ENCODE peak calls at places on chromosomes 16 and 17, in five cellular contexts. One of them, this sample, is unnamed.

GRCh38 chr16:11224096-11224893 is 31.7 kb downstream of the SOCS1 start:
- DNase-seq in HCT116: no peak
- DNase-seq in GM12878: peak
- DNase-seq in SK-N-SH: no peak
- DNase-seq in HepG2: peak
- DNase-seq in this sample: peak

GRCh38 chr17:74642556-74642955 is 19.0 kb upstream of the CD300E start:
- DNase-seq in HCT116: no peak
- DNase-seq in GM12878: no peak
- DNase-seq in SK-N-SH: no peak
- DNase-seq in HepG2: no peak
- DNase-seq in this sample: no peak

GRCh38 chr17:7441202-7441705 is 1.9 kb downstream of the FGF11 start:
- DNase-seq in HCT116: no peak
- DNase-seq in GM12878: no peak
- DNase-seq in SK-N-SH: no peak
- DNase-seq in HepG2: no peak
- DNase-seq in this sample: no peak

GRCh38 chr16:54055864-54056263 is 230.7 kb downstream of the IRX3 start:
- DNase-seq in HCT116: peak
- DNase-seq in GM12878: no peak
- DNase-seq in SK-N-SH: no peak
- DNase-seq in HepG2: peak
- DNase-seq in this sample: no peak

GRCh38 chr17:28501421-28502284 is 4.5 kb upstream of the FOXN1 start:
- DNase-seq in HCT116: no peak
- DNase-seq in GM12878: no peak
- DNase-seq in SK-N-SH: no peak
- DNase-seq in HepG2: no peak
- DNase-seq in this sample: no peak

GRCh38 chr17:75623386-75623785 is 9.8 kb upstream of the SMIM5 start:
- DNase-seq in HCT116: no peak
- DNase-seq in GM12878: no peak
- DNase-seq in SK-N-SH: no peak
- DNase-seq in HepG2: no peak
- DNase-seq in this sample: no peak

GRCh38 chr17:49508061-49508865 is 13.2 kb downstream of the NGFR start:
- DNase-seq in HCT116: peak
- DNase-seq in GM12878: no peak
- DNase-seq in SK-N-SH: peak
- DNase-seq in HepG2: peak
- DNase-seq in this sample: no peak

GRCh38 chr17:2093349-2093748 is 38.4 kb downstream of the HIC1 start:
- DNase-seq in HCT116: no peak
- DNase-seq in GM12878: no peak
- DNase-seq in SK-N-SH: peak
- DNase-seq in HepG2: no peak
- DNase-seq in this sample: no peak

GRCh38 chr16:35599429-35600165 is 2140.2 kb downstream of the TP53TG3F start:
- DNase-seq in HCT116: no peak
- DNase-seq in GM12878: no peak
- DNase-seq in SK-N-SH: no peak
- DNase-seq in HepG2: no peak
- DNase-seq in this sample: no peak

GRCh38 chr17:10628756-10629155 is 28.4 kb downstream of the MYH3 start:
- DNase-seq in HCT116: no peak
- DNase-seq in GM12878: no peak
- DNase-seq in SK-N-SH: peak
- DNase-seq in HepG2: no peak
- DNase-seq in this sample: peak

GRCh38 chr16:20613471-20613887 is 37.3 kb upstream of the ACSM2B start:
- DNase-seq in HCT116: no peak
- DNase-seq in GM12878: no peak
- DNase-seq in SK-N-SH: no peak
- DNase-seq in HepG2: no peak
- DNase-seq in this sample: no peak

GRCh38 chr17:61179316-61179715 is 220.3 kb upstream of the TBX2 start:
- DNase-seq in HCT116: no peak
- DNase-seq in GM12878: no peak
- DNase-seq in SK-N-SH: no peak
- DNase-seq in HepG2: peak
- DNase-seq in this sample: no peak

GRCh38 chr16:106623-107324 is 28.7 kb downstream of the MPG start:
- DNase-seq in HCT116: peak
- DNase-seq in GM12878: no peak
- DNase-seq in SK-N-SH: peak
- DNase-seq in HepG2: peak
- DNase-seq in this sample: peak

GRCh38 chr17:79473111-79473835 is 137.6 kb downstream of the RBFOX3 start:
- DNase-seq in HCT116: no peak
- DNase-seq in GM12878: no peak
- DNase-seq in SK-N-SH: no peak
- DNase-seq in HepG2: peak
- DNase-seq in this sample: peak

GRCh38 chr17:57946798-57947358 is 8.3 kb downstream of the CUEDC1 start:
- DNase-seq in HCT116: no peak
- DNase-seq in GM12878: peak
- DNase-seq in SK-N-SH: no peak
- DNase-seq in HepG2: peak
- DNase-seq in this sample: peak

GRCh38 chr16:73082608-73083007 is 34.7 kb upstream of the ZFHX3 start:
- DNase-seq in HCT116: no peak
- DNase-seq in GM12878: no peak
- DNase-seq in SK-N-SH: no peak
- DNase-seq in HepG2: peak
- DNase-seq in this sample: no peak

GRCh38 chr17:55420776-55421178 is 858 bp downstream of the MMD start:
- DNase-seq in HCT116: no peak
- DNase-seq in GM12878: no peak
- DNase-seq in SK-N-SH: peak
- DNase-seq in HepG2: no peak
- DNase-seq in this sample: peak

GRCh38 chr17:1590031-1590746 is 27.6 kb upstream of the PITPNA start:
- DNase-seq in HCT116: peak
- DNase-seq in GM12878: no peak
- DNase-seq in SK-N-SH: no peak
- DNase-seq in HepG2: peak
- DNase-seq in this sample: peak

GRCh38 chr16:86391987-86392386 is 118.3 kb upstream of the FOXF1 start:
- DNase-seq in HCT116: no peak
- DNase-seq in GM12878: no peak
- DNase-seq in SK-N-SH: no peak
- DNase-seq in HepG2: no peak
- DNase-seq in this sample: no peak

GRCh38 chr16:89770367-89770766 is 46.1 kb downstream of the FANCA start:
- DNase-seq in HCT116: no peak
- DNase-seq in GM12878: no peak
- DNase-seq in SK-N-SH: no peak
- DNase-seq in HepG2: no peak
- DNase-seq in this sample: no peak

GRCh38 chr16:57994778-57995177 is 5.7 kb downstream of the ZNF319 start:
- DNase-seq in HCT116: peak
- DNase-seq in GM12878: no peak
- DNase-seq in SK-N-SH: peak
- DNase-seq in HepG2: peak
- DNase-seq in this sample: peak

GRCh38 chr17:31275126-31275525 is 21.9 kb downstream of the OMG start:
- DNase-seq in HCT116: no peak
- DNase-seq in GM12878: no peak
- DNase-seq in SK-N-SH: no peak
- DNase-seq in HepG2: no peak
- DNase-seq in this sample: no peak

GRCh38 chr16:84643180-84643583 is 5.1 kb upstream of the KLHL36 start:
- DNase-seq in HCT116: no peak
- DNase-seq in GM12878: no peak
- DNase-seq in SK-N-SH: no peak
- DNase-seq in HepG2: peak
- DNase-seq in this sample: no peak

GRCh38 chr16:66381585-66382170 is 15.2 kb downstream of the CDH5 start:
- DNase-seq in HCT116: no peak
- DNase-seq in GM12878: no peak
- DNase-seq in SK-N-SH: no peak
- DNase-seq in HepG2: no peak
- DNase-seq in this sample: no peak

GRCh38 chr17:9026741-9027140 is 5.4 kb downstream of the NTN1 start:
- DNase-seq in HCT116: no peak
- DNase-seq in GM12878: no peak
- DNase-seq in SK-N-SH: no peak
- DNase-seq in HepG2: no peak
- DNase-seq in this sample: no peak

GRCh38 chr17:1735834-1736347 is 6.8 kb upstream of the SERPINF2 start:
- DNase-seq in HCT116: no peak
- DNase-seq in GM12878: no peak
- DNase-seq in SK-N-SH: peak
- DNase-seq in HepG2: peak
- DNase-seq in this sample: no peak

GRCh38 chr17:2478446-2478845 is 33.2 kb downstream of the METTL16 start:
- DNase-seq in HCT116: no peak
- DNase-seq in GM12878: no peak
- DNase-seq in SK-N-SH: no peak
- DNase-seq in HepG2: no peak
- DNase-seq in this sample: no peak

GRCh38 chr16:86961133-86961720 is 356.0 kb downstream of the C16orf95 start:
- DNase-seq in HCT116: no peak
- DNase-seq in GM12878: no peak
- DNase-seq in SK-N-SH: no peak
- DNase-seq in HepG2: no peak
- DNase-seq in this sample: no peak

GRCh38 chr16:23491490-23492391 is 18.6 kb downstream of the GGA2 start:
- DNase-seq in HCT116: no peak
- DNase-seq in GM12878: no peak
- DNase-seq in SK-N-SH: no peak
- DNase-seq in HepG2: no peak
- DNase-seq in this sample: no peak
- TF ChIP-seq ZBTB33 in HCT116: no peak
- TF ChIP-seq ZBTB33 in GM12878: no peak
- TF ChIP-seq ZBTB33 in SK-N-SH: no peak
- TF ChIP-seq ZBTB33 in HepG2: no peak
- TF ChIP-seq ZBTB33 in this sample: no peak

GRCh38 chr17:43856141-43856540 is 9.2 kb downstream of the CD300LG start:
- DNase-seq in HCT116: no peak
- DNase-seq in GM12878: no peak
- DNase-seq in SK-N-SH: no peak
- DNase-seq in HepG2: no peak
- DNase-seq in this sample: no peak
- TF ChIP-seq ZBTB33 in HCT116: no peak
- TF ChIP-seq ZBTB33 in GM12878: no peak
- TF ChIP-seq ZBTB33 in SK-N-SH: no peak
- TF ChIP-seq ZBTB33 in HepG2: no peak
- TF ChIP-seq ZBTB33 in this sample: no peak

DNA sequence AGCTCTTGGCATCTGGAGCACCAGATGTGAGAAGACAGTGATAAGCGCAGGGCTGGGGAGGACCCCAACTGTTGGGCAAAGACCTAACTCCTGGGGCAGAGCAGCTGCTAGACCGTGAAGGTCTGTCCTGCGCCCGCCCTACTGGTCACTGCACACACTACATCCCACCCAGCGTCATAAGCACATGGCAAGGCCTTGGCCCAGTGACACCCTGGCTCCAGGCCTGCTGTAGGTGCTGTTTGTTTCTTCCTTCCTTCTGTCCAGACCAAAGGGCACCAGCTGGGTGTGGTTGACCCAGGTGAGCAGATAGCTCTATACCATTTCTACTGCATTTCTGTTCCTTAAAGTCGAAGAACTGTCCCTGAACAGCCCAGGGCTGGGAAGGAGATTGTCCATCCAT is 6.4 kb downstream of the TRPV3 start:
- DNase-seq in HCT116: no peak
- DNase-seq in GM12878: no peak
- DNase-seq in SK-N-SH: no peak
- DNase-seq in HepG2: no peak
- DNase-seq in this sample: no peak
- TF ChIP-seq ZBTB33 in HCT116: no peak
- TF ChIP-seq ZBTB33 in GM12878: no peak
- TF ChIP-seq ZBTB33 in SK-N-SH: no peak
- TF ChIP-seq ZBTB33 in HepG2: no peak
- TF ChIP-seq ZBTB33 in this sample: no peak

GRCh38 chr17:44197107-44197506 is 2.6 kb downstream of the ATXN7L3 start:
- DNase-seq in HCT116: no peak
- DNase-seq in GM12878: no peak
- DNase-seq in SK-N-SH: no peak
- DNase-seq in HepG2: no peak
- DNase-seq in this sample: no peak

GRCh38 chr17:44199553-44200477 is at the start of gene ATXN7L3:
- DNase-seq in HCT116: peak
- DNase-seq in GM12878: peak
- DNase-seq in SK-N-SH: peak
- DNase-seq in HepG2: peak
- DNase-seq in this sample: peak

GRCh38 chr17:44200478-44201155 is 933 bp upstream of the ATXN7L3 start:
- DNase-seq in HCT116: no peak
- DNase-seq in GM12878: no peak
- DNase-seq in SK-N-SH: no peak
- DNase-seq in HepG2: peak
- DNase-seq in this sample: peak

GRCh38 chr17:44198721-44199552 is 747 bp downstream of the ATXN7L3 start:
- DNase-seq in HCT116: no peak
- DNase-seq in GM12878: no peak
- DNase-seq in SK-N-SH: peak
- DNase-seq in HepG2: no peak
- DNase-seq in this sample: peak

GRCh38 chr17:44197980-44198720 is 1.5 kb downstream of the ATXN7L3 start:
- DNase-seq in HCT116: peak
- DNase-seq in GM12878: no peak
- DNase-seq in SK-N-SH: no peak
- DNase-seq in HepG2: no peak
- DNase-seq in this sample: peak
- TF ChIP-seq ZBTB33 in HCT116: no peak
- TF ChIP-seq ZBTB33 in GM12878: no peak
- TF ChIP-seq ZBTB33 in SK-N-SH: no peak
- TF ChIP-seq ZBTB33 in HepG2: no peak
- TF ChIP-seq ZBTB33 in this sample: no peak